ENCODE peak calls at places on chromosomes 2 and 18, in nine cellular contexts. E is RCC 7860; N is activated B cell treated with CpG ODN at 0.5 μM for 24 hours; W is HT-29; G is NCI-H524; V is CD4-positive, alpha-beta T cell; H is heart right ventricle; R is GM04503; Y is SW 1271. P is an unnamed sample.

GRCh38 chr2:98134601-98135000 is 47.6 kb downstream of the VWA3B start:
- DNase-seq in G (peak), R (no peak), H (no peak), W (no peak), N (no peak), V (no peak), E (no peak), Y (no peak), P (peak)

GRCh38 chr2:24885221-24886113 is 34.6 kb downstream of the ADCY3 start:
- DNase-seq in V (no peak), G (peak), W (no peak), Y (no peak), H (no peak), R (no peak), E (no peak), N (no peak), P (no peak)

GRCh38 chr2:65063426-65063825 is 7.2 kb downstream of the CEP68 start:
- DNase-seq in R (no peak), E (no peak), Y (no peak), V (no peak), N (no peak), H (no peak), W (no peak), G (peak), P (no peak)

GRCh38 chr2:154707994-154708393 is 9.5 kb downstream of the KCNJ3 start:
- DNase-seq in Y (no peak), H (no peak), N (no peak), E (no peak), R (no peak), V (no peak), G (peak), W (no peak), P (no peak)

GRCh38 chr2:128179461-128179755 is 88.4 kb downstream of the UGGT1 start:
- DNase-seq in N (no peak), G (no peak), V (no peak), Y (no peak), W (no peak), R (no peak), E (no peak), H (no peak), P (no peak)

GRCh38 chr18:23247896-23248295 is 112.6 kb downstream of the CABLES1 start:
- DNase-seq in R (no peak), Y (no peak), W (no peak), G (no peak), V (no peak), H (no peak), E (no peak), N (no peak), P (no peak)

GRCh38 chr18:52007109-52007508 is 332.9 kb upstream of the DCC start:
- DNase-seq in Y (no peak), V (no peak), H (no peak), W (no peak), G (peak), E (no peak), R (no peak), N (no peak), P (no peak)

GRCh38 chr2:100178085-100178788 is 35.8 kb upstream of the AFF3 start:
- DNase-seq in N (no peak), W (peak), H (no peak), E (peak), Y (peak), V (no peak), R (no peak), G (peak), P (peak)

GRCh38 chr2:160207804-160208661 is 8.0 kb upstream of the ITGB6 start:
- DNase-seq in Y (peak), N (no peak), E (peak), V (no peak), W (peak), G (no peak), R (peak), H (peak), P (peak)

GRCh38 chr2:180291060-180291459 is 284.0 kb upstream of the CWC22 start:
- DNase-seq in N (no peak), H (no peak), G (no peak), V (no peak), R (peak), Y (peak), W (no peak), E (peak), P (no peak)

GRCh38 chr18:54316071-54316820 is 41.4 kb downstream of the STARD6 start:
- DNase-seq in Y (no peak), N (no peak), E (no peak), W (peak), V (no peak), H (no peak), G (no peak), R (no peak), P (no peak)

GRCh38 chr2:226123307-226123706 is 676.3 kb downstream of the IRS1 start:
- DNase-seq in R (peak), N (no peak), V (no peak), E (no peak), H (no peak), Y (no peak), G (no peak), W (peak), P (no peak)

P was measured in dermis blood vessel endothelial cell.